ENCODE peak calls at places on chromosomes 12 and 14, in six cellular contexts. T is K562, Z is H1, F is HepG2, H is GM12891, Y is GM12878. O is an unnamed sample.

GRCh38 chr12:106205208-106206069 is 42.4 kb downstream of the CKAP4 start:
- DNase-seq in T (no peak), H (no peak), Z (no peak), F (peak; percentile 20), Y (no peak), O (no peak)

GRCh38 chr12:26318661-26319068 is 123.3 kb downstream of the SSPN start:
- DNase-seq in Y (no peak), T (peak; percentile 51), F (peak; percentile 73), Z (no peak), H (no peak), O (no peak)

GRCh38 chr12:114631242-114631641 is 52.7 kb downstream of the TBX3 start:
- DNase-seq in Z (no peak), Y (no peak), T (no peak), F (no peak), H (no peak), O (no peak)

GRCh38 chr14:79708426-79708825 is 502.9 kb downstream of the DIO2 start:
- DNase-seq in T (no peak), H (no peak), F (no peak), Z (no peak), Y (no peak), O (no peak)

GRCh38 chr12:9047105-9047504 is 57.8 kb downstream of the KLRG1 start:
- DNase-seq in Z (no peak), T (no peak), F (no peak), H (no peak), Y (no peak), O (no peak)

GRCh38 chr14:74906923-74907620 is 16.0 kb downstream of the RPS6KL1 start:
- DNase-seq in Z (no peak), F (no peak), Y (no peak), H (no peak), T (no peak), O (no peak)

GRCh38 chr14:99468836-99469592 is 11.6 kb downstream of the SETD3 start:
- DNase-seq in T (no peak), Z (no peak), Y (no peak), F (no peak), H (no peak), O (no peak)

GRCh38 chr12:24551368-24551767 is 397.5 kb downstream of the BCAT1 start:
- DNase-seq in T (no peak), F (peak; percentile 44), Y (no peak), Z (no peak), H (no peak), O (no peak)

GRCh38 chr12:26939192-26939832 is 1.0 kb downstream of the FGFR1OP2 start:
- DNase-seq in F (no peak), Y (peak; percentile 34), H (no peak), Z (no peak), T (no peak), O (no peak)

GRCh38 chr14:55580401-55581010 is 499 bp downstream of the KTN1 start:
- DNase-seq in F (no peak), T (peak; percentile 38), Z (no peak), Y (no peak), H (peak; percentile 33), O (peak; percentile 41)

GRCh38 chr14:56417173-56417572 is 162.4 kb upstream of the TMEM260 start:
- DNase-seq in F (no peak), Y (no peak), H (no peak), Z (no peak), T (no peak), O (no peak)

GRCh38 chr12:113555226-113555625 is 83.6 kb upstream of the LHX5 start:
- DNase-seq in H (no peak), T (no peak), F (no peak), Z (no peak), Y (no peak), O (no peak)

GRCh38 chr14:69133206-69134125 is 19.5 kb downstream of the DCAF5 start:
- DNase-seq in H (no peak), Z (no peak), T (peak; percentile 32), Y (no peak), F (no peak), O (no peak)

GRCh38 chr14:75234173-75234855 is 44.3 kb upstream of the FOS start:
- DNase-seq in Z (no peak), H (no peak), F (peak; percentile 31), T (peak; percentile 42), Y (no peak), O (no peak)

GRCh38 chr14:75842624-75843023 is 139.2 kb downstream of the TGFB3 start:
- DNase-seq in F (no peak), Z (no peak), Y (no peak), T (peak; percentile 21), H (no peak), O (no peak)

GRCh38 chr12:26651566-26652188 is 181.3 kb downstream of the ITPR2 start:
- DNase-seq in Y (peak; percentile 21), Z (peak; percentile 93), H (peak; percentile 23), T (peak; percentile 70), F (peak; percentile 59), O (peak; percentile 13)

GRCh38 chr12:124497658-124498057 is 69.8 kb downstream of the NCOR2 start:
- DNase-seq in T (no peak), Z (no peak), F (no peak), H (no peak), Y (no peak), O (no peak)

GRCh38 chr14:69887740-69888657 is 8.8 kb downstream of the SMOC1 start:
- DNase-seq in F (peak; percentile 96), H (no peak), Y (no peak), T (no peak), Z (peak; percentile 10), O (no peak)

GRCh38 chr12:93937812-93938211 is 210.6 kb upstream of the PLXNC1 start:
- DNase-seq in F (no peak), T (no peak), Y (no peak), H (no peak), Z (no peak), O (no peak)

GRCh38 chr14:103001651-103002396 is 55.5 kb downstream of the CDC42BPB start:
- DNase-seq in F (no peak), Z (no peak), Y (peak; percentile 8), T (no peak), H (peak; percentile 64), O (no peak)

DNA sequence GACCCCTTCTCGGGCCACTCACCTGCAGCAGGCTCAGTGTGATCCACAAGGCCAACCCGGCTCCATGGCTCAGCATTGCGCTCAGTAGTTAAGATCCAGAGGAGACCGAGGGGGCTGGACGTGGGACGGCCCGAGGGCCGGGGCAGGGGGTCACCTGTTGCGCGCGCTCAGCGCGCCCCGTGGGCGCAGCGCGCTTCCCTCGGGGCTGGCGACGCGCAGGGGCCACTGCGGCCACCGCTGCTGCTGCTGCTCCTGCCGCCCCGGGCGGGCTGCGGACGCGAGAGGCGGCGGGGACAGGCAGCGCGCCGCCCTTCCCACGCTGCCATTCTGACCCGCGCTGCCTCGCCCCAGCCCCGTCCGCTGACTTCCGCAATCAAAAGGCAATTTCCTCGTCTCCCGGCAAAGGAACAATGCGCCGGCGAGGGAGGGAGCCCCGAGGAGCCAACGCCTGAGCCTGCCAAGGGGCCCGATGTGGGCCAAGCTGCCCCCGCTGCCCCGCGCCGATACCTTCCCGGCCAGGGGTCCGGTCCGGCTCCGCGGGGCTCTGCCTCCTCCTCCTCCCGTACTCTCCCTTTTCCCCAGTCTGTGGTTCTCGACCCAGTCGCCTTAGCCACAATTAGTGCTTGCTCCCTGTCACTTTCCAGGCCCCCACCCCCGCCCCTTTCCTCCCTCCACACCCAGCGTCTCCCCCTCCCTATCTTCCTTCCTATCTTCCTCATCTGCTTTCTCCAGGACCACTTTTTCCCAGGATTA is 27.3 kb downstream of the PTPRB start:
- DNase-seq in Y (no peak), T (peak; percentile 35), F (no peak), Z (peak; percentile 61), H (no peak), O (no peak)
- TF ChIP-seq TAF1 in Y (no peak), T (no peak), F (no peak), Z (no peak), H (no peak), O (no peak)

GRCh38 chr12:15858348-15858747 is 23.8 kb upstream of the STRAP start:
- DNase-seq in Y (no peak), H (no peak), F (no peak), Z (no peak), T (no peak), O (no peak)
- TF ChIP-seq POLR2A in Y (no peak), H (no peak), F (no peak), Z (no peak), T (no peak), O (no peak)

GRCh38 chr14:38431156-38431555 is 175.3 kb upstream of the CLEC14A start:
- DNase-seq in T (no peak), F (no peak), Z (no peak), Y (no peak), H (no peak), O (no peak)

GRCh38 chr14:38430522-38430921 is 174.6 kb upstream of the CLEC14A start:
- DNase-seq in F (no peak), Z (no peak), T (no peak), H (no peak), Y (no peak), O (no peak)

GRCh38 chr14:38432186-38432585 is 176.3 kb upstream of the CLEC14A start:
- DNase-seq in H (no peak), Z (no peak), F (no peak), Y (no peak), T (no peak), O (no peak)
- TF ChIP-seq TAF1 in H (no peak), Z (no peak), F (no peak), Y (no peak), T (no peak), O (no peak)

DNA sequence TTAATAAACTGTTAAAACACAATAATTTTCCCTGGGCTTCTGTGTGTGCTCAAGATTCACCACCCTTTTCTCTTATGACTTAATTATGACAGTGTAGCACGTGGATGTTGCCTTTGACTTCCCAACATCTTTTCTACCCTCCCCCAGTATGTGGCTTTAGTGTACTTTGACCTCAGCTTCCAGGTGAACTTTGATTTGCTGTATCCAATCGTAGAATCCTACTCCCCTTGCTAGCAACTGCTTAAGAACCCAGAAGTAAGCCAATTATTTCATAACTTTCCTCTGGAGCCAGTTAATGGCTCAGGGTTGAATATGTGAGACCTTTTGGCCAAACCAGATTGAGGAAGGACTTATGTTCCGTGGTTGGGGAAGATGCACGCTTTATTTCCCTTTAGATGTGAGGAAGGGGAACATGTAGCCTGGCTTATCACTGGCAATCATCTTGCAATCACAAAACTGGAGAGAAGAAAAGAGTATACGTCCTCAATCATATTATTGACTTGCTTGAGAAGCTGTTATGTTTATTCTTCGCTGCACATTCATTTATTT is 259.6 kb upstream of the ATP2B1 start:
- DNase-seq in Y (no peak), H (no peak), Z (no peak), T (no peak), F (no peak), O (no peak)
- TF ChIP-seq POLR2A in Y (no peak), H (no peak), Z (no peak), T (no peak), F (no peak), O (no peak)

DNA sequence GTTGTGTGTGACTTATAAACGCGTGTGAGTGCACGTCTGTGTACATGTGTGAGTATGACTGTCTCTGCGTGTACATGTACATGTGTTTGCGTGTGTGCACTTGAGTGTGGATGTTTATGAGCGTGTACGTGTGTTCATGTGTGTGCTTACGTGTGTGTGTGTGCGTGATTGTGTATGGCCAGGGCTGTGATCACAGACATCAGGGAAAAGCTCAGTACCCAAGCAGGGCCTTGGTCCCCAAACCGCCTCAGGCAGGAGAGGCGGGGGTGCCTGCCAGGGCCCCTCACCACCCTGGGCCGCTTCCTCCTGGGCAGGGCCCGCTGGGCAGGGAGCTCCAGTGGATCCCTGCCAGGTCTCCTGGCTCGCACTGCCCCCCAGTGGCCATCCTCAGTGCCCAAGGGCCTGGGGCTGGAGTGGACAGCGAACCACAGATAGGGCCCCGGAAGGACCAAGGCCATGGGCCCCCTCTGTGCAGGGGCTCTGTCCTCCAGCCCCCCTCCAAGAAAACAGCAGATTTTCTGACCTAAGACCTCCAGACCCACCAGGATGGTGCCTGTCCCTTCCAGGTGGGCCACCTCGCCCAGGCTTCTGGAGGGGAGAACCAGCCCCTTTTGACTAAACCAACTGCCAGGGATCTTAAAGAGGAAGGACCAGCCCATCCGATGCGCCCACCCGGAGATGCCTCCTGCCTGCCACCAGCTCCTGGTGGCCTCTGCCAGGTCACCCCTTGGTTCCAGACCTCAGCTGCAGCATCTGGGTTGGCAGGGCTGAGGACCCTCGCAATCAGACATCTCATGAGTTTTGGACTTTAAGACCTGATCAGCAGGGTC is 326.0 kb upstream of the DIO3 start:
- DNase-seq in F (peak; percentile 47), Z (peak; percentile 89), T (peak; percentile 74), Y (no peak), H (peak; percentile 65), O (no peak)
- TF ChIP-seq TAF1 in F (no peak), Z (no peak), T (no peak), Y (no peak), H (no peak), O (no peak)

O was measured in GM12892.